ENCODE peak calls at places on chromosomes 7 and 10, in four cellular contexts. O is HCT116, V is endothelial cell of umbilical vein, W is H1. K is an unnamed sample.

GRCh38 chr10:63217120-63217605 is 84.0 kb downstream of the NRBF2 start:
- DNase-seq in W (no peak), V (peak), O (peak), K (no peak)

GRCh38 chr7:51033722-51034530 is 251.2 kb upstream of the GRB10 start:
- DNase-seq in V (no peak), W (no peak), O (no peak), K (no peak)

GRCh38 chr10:32204606-32205005 is 142.4 kb downstream of the EPC1 start:
- DNase-seq in W (no peak), O (no peak), V (peak), K (no peak)

GRCh38 chr10:109866168-109866994 is 56.9 kb downstream of the XPNPEP1 start:
- DNase-seq in O (peak), V (peak), W (no peak), K (no peak)

GRCh38 chr10:129658673-129659072 is 191.6 kb downstream of the MGMT start:
- DNase-seq in O (no peak), W (no peak), V (no peak), K (no peak)

GRCh38 chr10:108069096-108069495 is 904.6 kb upstream of the SORCS1 start:
- DNase-seq in O (no peak), W (no peak), V (no peak), K (no peak)

GRCh38 chr7:47153571-47153970 is 428.3 kb downstream of the TNS3 start:
- DNase-seq in O (no peak), W (peak), V (no peak), K (no peak)

GRCh38 chr7:144410441-144410840 is 6.9 kb upstream of the NOBOX start:
- DNase-seq in W (no peak), O (no peak), V (no peak), K (no peak)

GRCh38 chr10:14579405-14579804 is 195.3 kb downstream of the FAM107B start:
- DNase-seq in W (no peak), V (no peak), O (no peak), K (no peak)

GRCh38 chr7:155203882-155204691 is 93.6 kb upstream of the INSIG1 start:
- DNase-seq in V (no peak), W (no peak), O (no peak), K (no peak)

GRCh38 chr10:15775513-15775912 is 55.8 kb upstream of the ITGA8 start:
- DNase-seq in O (no peak), V (no peak), W (no peak), K (no peak)

GRCh38 chr10:125032474-125032873 is 90.6 kb downstream of the ZRANB1 start:
- DNase-seq in V (no peak), W (no peak), O (no peak), K (no peak)

GRCh38 chr7:142870575-142871259 is 14.8 kb downstream of the TRPV6 start:
- DNase-seq in O (no peak), W (no peak), V (no peak), K (no peak)

GRCh38 chr7:155809332-155809946 is 2.8 kb downstream of the SHH start:
- DNase-seq in V (no peak), W (no peak), O (no peak), K (no peak)

GRCh38 chr10:127715249-127715648 is 21.7 kb upstream of the FOXI2 start:
- DNase-seq in V (no peak), W (no peak), O (no peak), K (no peak)

GRCh38 chr10:15595260-15595659 is 124.5 kb downstream of the ITGA8 start:
- DNase-seq in V (no peak), O (no peak), W (no peak), K (no peak)

GRCh38 chr7:33816106-33816505 is 89.2 kb upstream of the BMPER start:
- DNase-seq in O (no peak), V (no peak), W (no peak), K (no peak)

GRCh38 chr7:31126976-31127375 is 74.9 kb downstream of the ADCYAP1R1 start:
- DNase-seq in O (no peak), V (peak), W (no peak), K (no peak)

GRCh38 chr7:44045226-44046014 is 918 bp downstream of the DBNL start:
- DNase-seq in V (no peak), O (no peak), W (no peak), K (no peak)

GRCh38 chr7:2734761-2735571 is 47.0 kb downstream of the AMZ1 start:
- DNase-seq in O (no peak), W (no peak), V (peak), K (no peak)

GRCh38 chr7:8373856-8374255 is 59.6 kb upstream of the NXPH1 start:
- DNase-seq in O (no peak), W (no peak), V (no peak), K (no peak)

GRCh38 chr7:139725843-139726484 is 51.8 kb downstream of the HIPK2 start:
- DNase-seq in W (no peak), V (no peak), O (no peak), K (no peak)

GRCh38 chr10:95896066-95896850 is 11.5 kb upstream of the CC2D2B start:
- DNase-seq in O (no peak), W (no peak), V (no peak), K (no peak)

GRCh38 chr7:27150568-27151340 is 1.6 kb downstream of the HOXA3 start:
- DNase-seq in O (no peak), V (peak), W (no peak), K (no peak)

GRCh38 chr10:123392182-123392930 is 238.2 kb downstream of the BUB3 start:
- DNase-seq in V (no peak), W (no peak), O (no peak), K (no peak)

GRCh38 chr10:24208661-24209420 is at the start of gene KIAA1217:
- DNase-seq in W (no peak), O (no peak), V (peak), K (no peak)

GRCh38 chr10:128026620-128027281 is 99.5 kb downstream of the MKI67 start:
- DNase-seq in V (peak), W (no peak), O (no peak), K (no peak)

GRCh38 chr10:62374862-62375710 is 917 bp downstream of the ZNF365 start:
- DNase-seq in O (no peak), W (no peak), V (no peak), K (no peak)

GRCh38 chr7:128164061-128164954 is 76.8 kb upstream of the LEP start:
- DNase-seq in O (peak), V (no peak), W (no peak), K (no peak)

GRCh38 chr10:22666287-22667092 is 47.9 kb downstream of the PIP4K2A start:
- DNase-seq in V (no peak), O (no peak), W (no peak), K (no peak)

GRCh38 chr10:32377458-32378370 is 30.8 kb upstream of the EPC1 start:
- DNase-seq in V (peak), O (peak), W (no peak), K (no peak)

GRCh38 chr10:130934333-130935035 is 377.0 kb downstream of the TCERG1L start:
- DNase-seq in V (no peak), O (no peak), W (no peak), K (no peak)

GRCh38 chr7:85041599-85042216 is 145.1 kb downstream of the SEMA3D start:
- DNase-seq in O (peak), W (no peak), V (peak), K (no peak)

GRCh38 chr10:100750291-100751210 is 5.2 kb downstream of the PAX2 start:
- DNase-seq in O (no peak), W (no peak), V (no peak), K (no peak)

GRCh38 chr7:71484381-71484780 is 352.4 kb downstream of the GALNT17 start:
- DNase-seq in W (no peak), O (no peak), V (no peak), K (no peak)

GRCh38 chr7:71479231-71479630 is 347.3 kb downstream of the GALNT17 start:
- DNase-seq in V (no peak), O (no peak), W (no peak), K (no peak)

GRCh38 chr7:71480814-71481213 is 348.9 kb downstream of the GALNT17 start:
- DNase-seq in O (no peak), V (no peak), W (no peak), K (no peak)

GRCh38 chr7:71486414-71486813 is 354.5 kb downstream of the GALNT17 start:
- DNase-seq in O (no peak), W (no peak), V (no peak), K (no peak)

GRCh38 chr7:71482284-71482683 is 350.3 kb downstream of the GALNT17 start:
- DNase-seq in V (no peak), W (no peak), O (no peak), K (no peak)
- TF ChIP-seq POLR2AphosphoS5 in V (no peak), W (no peak), O (no peak), K (no peak)

GRCh38 chr7:22866965-22867364 is 44.3 kb upstream of the TOMM7 start:
- DNase-seq in O (no peak), W (no peak), V (peak), K (no peak)
- H3K27ac ChIP-seq in O (no peak), W (no peak), V (no peak), K (no peak)

DNA sequence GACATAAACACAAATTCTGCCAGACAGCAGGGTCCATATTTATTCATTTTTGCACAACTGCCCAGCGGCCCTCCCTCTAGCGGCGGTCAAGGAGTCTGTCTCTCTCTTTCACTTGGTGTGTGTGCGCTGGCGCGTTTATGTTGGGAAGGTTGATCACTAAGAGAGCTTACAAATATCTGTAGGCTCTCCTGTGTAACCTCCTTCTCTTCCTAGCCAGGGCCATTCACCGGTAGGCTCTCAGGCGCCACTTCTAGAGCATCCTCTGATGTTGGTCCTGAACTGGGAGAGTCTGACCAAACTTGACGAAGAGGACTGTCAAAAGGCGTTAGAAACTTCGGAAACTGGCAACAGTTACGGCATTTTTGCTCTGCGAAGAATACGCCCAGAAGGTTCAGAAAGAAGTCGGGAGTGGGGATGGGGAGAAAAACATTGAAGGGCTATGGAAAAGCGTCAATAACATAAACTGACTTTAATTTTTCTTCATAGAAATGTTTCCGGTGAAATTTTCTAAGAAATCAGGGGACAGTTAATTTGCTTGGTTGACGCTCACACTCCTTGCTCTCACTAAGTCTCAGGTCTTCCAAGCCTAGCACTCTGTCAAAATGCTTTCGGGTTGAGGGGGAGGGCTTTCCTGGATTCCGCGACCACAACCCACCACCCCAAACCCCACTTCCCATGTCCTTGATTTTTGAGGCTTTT is 731.1 kb downstream of the ZWINT start:
- DNase-seq in O (no peak), W (no peak), V (peak), K (no peak)
- TF ChIP-seq EZH2 in O (no peak), W (no peak), V (no peak), K (no peak)

DNA sequence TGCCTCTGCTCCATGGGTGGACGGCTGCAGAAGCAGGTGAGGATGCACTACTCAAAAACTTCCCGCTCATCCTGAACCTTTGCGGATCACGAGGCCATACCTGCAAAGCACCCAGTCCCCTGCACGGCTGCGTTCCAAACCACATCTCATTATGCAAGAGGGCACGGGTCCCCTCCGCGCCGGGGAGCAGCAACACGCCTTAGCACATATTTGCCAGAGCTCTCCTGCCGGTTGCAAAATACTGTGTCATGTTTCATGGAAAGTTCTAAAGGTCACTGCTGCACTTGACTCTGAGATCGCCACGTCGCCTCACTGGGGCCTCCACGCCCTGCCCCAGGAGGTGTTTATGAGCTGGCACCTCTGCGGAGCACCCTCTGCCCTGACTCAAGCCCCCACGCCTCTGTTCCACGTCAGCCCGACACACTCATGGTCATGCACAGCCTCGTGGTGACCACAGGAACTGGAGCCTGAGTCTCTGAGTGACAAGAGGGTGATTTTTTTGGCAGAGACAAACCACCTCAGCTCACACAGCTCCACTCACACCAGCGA is 131.8 kb downstream of the PRKAG2 start:
- DNase-seq in O (peak), W (no peak), V (no peak), K (no peak)
- TF ChIP-seq POLR2AphosphoS5 in O (peak), W (no peak), V (no peak), K (no peak)

DNA sequence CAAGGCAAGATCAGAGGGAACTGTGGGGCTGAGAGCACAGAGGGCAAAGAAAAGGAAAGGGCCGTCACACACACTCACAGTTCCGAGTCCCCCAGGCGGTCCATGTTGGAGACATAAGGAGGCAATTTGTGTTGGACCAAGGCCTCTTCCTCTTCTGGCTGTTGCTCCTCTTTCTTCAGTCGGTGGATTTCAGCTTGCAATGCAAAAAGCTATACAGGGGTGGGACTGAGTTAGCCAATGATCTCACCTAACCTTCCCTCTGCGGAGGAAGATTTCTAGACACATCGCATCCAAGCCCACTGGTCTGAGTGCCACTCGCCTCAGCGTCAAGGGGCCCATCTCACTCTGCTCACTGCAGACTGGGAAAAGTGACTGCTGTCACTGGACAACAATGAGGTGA is 5.5 kb downstream of the WDR91 start:
- DNase-seq in V (no peak), O (no peak), W (no peak), K (no peak)
- H3K27ac ChIP-seq in V (no peak), O (no peak), W (no peak), K (no peak)

GRCh38 chr10:102408081-102408727 is 10.4 kb downstream of the PSD start:
- DNase-seq in W (no peak), O (no peak), V (no peak), K (no peak)
- TF ChIP-seq EZH2 in W (no peak), O (no peak), V (no peak), K (no peak)

GRCh38 chr10:79178614-79179403 is 110.0 kb downstream of the ZMIZ1 start:
- DNase-seq in O (no peak), W (no peak), V (peak), K (no peak)
- TF ChIP-seq POLR2AphosphoS5 in O (no peak), W (no peak), V (no peak), K (no peak)

GRCh38 chr10:103854265-103854686 is 1.1 kb downstream of the SH3PXD2A start:
- DNase-seq in O (no peak), W (no peak), V (no peak), K (no peak)

GRCh38 chr10:103856497-103857175 is 1.3 kb upstream of the SH3PXD2A start:
- DNase-seq in V (no peak), W (no peak), O (no peak), K (no peak)

GRCh38 chr10:103854687-103855423 is 521 bp downstream of the SH3PXD2A start:
- DNase-seq in O (no peak), W (no peak), V (peak), K (no peak)

GRCh38 chr10:103855424-103855823 is at the start of gene SH3PXD2A:
- DNase-seq in W (no peak), O (no peak), V (peak), K (no peak)

DNA sequence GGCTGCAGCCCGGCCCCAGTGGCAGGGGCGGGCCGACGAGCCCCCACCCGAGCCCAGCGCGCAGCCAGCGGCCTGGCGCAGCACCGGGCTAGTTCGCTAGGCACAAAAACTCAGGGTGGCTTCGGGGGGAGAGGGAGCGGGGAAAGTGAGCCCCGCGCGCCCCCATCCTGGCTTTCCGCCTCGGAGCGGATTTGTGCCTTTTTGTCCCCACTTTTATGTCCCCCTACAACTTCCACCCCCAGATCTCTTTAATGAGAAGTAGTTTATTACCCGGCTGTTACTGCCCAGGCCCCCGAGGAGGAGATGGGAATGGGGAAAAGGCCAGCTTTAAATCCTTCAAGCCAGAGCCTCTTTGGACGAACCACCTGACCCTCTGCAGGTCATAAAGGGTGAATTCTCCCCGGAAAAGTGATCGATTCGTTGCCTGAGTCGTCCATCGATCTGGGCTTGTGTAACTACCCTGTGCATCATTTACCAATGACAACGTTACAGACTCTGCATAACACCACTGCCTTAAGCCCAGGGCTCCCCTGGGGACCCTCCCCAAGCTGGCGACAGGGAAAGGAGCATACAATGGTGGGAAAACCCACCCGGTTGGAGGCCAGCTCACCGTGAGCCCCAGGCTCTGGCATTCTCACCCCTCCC is 598 bp upstream of the SH3PXD2A start:
- DNase-seq in V (no peak), O (no peak), W (no peak), K (no peak)
- H3K27ac ChIP-seq in V (no peak), O (no peak), W (no peak), K (peak)

GRCh38 chr10:71040326-71040725 is 152.0 kb upstream of the PCBD1 start:
- DNase-seq in V (no peak), O (no peak), W (no peak), K (no peak)
- TF ChIP-seq EZH2 in V (no peak), O (no peak), W (no peak), K (no peak)